ENCODE peak calls at places on chromosomes 12 and 14, in four cellular contexts. K, S, L and H are unnamed samples.

GRCh38 chr12:57126061-57126460 is 2.2 kb upstream of the LRP1 start:
- DNase-seq in K (no peak), S (no peak), L (no peak), H (no peak)

GRCh38 chr12:11577658-11578260 is 71.7 kb upstream of the ETV6 start:
- DNase-seq in K (no peak), S (no peak), L (no peak), H (no peak)

GRCh38 chr12:116598341-116599284 is 39.4 kb downstream of the MAP1LC3B2 start:
- DNase-seq in K (no peak), S (no peak), L (no peak), H (no peak)

GRCh38 chr14:54599932-54600331 is 33.0 kb downstream of the SAMD4A start:
- DNase-seq in K (no peak), S (no peak), L (no peak), H (peak; percentile 49)

GRCh38 chr14:29028973-29029582 is 262.5 kb downstream of the FOXG1 start:
- DNase-seq in K (no peak), S (no peak), L (no peak), H (no peak)

GRCh38 chr14:23512156-23512555 is 39.4 kb downstream of the ZFHX2 start:
- DNase-seq in K (no peak), S (no peak), L (no peak), H (peak; percentile 22)

GRCh38 chr12:62603061-62603810 is 136.6 kb downstream of the MON2 start:
- DNase-seq in K (no peak), S (peak; percentile 82), L (peak; percentile 78), H (peak; percentile 93)

GRCh38 chr14:89466939-89467338 is 49.9 kb upstream of the FOXN3 start:
- DNase-seq in K (peak; percentile 9), S (no peak), L (no peak), H (no peak)

GRCh38 chr12:27243006-27243405 is 1.1 kb upstream of the STK38L start:
- DNase-seq in K (no peak), S (no peak), L (no peak), H (no peak)

GRCh38 chr12:27244680-27245005 is 557 bp downstream of the STK38L start:
- DNase-seq in K (no peak), S (no peak), L (no peak), H (no peak)

GRCh38 chr12:27245039-27245438 is 953 bp downstream of the STK38L start:
- DNase-seq in K (no peak), S (no peak), L (no peak), H (no peak)

GRCh38 chr12:27246141-27246540 is 2.1 kb downstream of the STK38L start:
- DNase-seq in K (no peak), S (no peak), L (no peak), H (no peak)

DNA sequence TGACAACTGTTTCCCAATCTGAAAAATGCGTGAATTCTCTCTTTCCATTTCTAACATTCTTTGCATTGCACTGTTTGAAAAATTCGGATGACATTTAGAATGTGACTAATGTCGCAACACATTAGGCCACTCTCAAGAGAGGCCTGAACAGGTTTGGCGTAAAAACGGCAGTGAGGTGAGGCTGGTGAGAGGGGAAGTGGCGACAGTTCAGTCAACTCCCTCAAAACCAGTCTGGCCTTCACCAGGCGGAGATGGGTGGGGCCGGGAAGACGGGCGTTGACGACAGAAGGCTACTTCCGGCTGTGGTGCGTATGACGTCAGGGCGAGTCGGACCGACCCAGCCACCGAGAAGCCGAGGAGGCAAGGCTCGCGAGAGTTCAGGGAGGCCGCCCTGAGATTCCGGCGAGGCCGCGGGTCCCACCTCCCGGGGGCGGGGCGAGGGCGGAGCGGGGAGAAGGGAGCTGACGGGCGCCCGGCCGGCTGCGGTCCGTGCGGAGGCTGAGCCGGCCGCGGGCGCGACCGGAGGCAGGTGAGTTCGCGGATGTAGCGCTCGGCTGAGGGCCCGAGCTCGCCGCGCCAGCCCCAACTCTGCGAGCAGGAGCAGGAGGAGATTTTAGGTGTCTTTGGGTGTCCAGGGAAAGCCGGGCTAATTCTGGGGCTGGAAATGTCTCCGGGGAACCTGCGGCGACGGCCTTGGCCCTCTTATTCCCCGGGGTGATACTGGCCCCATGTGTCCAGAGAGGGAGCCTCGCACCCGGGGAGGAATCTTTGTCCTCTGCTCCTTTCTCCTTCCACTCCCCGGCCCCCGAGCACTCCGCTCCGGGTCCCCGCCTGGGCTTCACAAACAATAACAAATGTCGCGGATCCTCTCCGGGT is at the start of gene STK38L:
- DNase-seq in K (peak; percentile 59), S (peak; percentile 99), L (peak; percentile 97), H (peak; percentile 98)
- TF ChIP-seq CTCF in K (peak; percentile 12), S (no peak), L (no peak), H (no peak)

GRCh38 chr12:26465419-26466097 is 270.2 kb downstream of the SSPN start:
- DNase-seq in K (no peak), S (no peak), L (no peak), H (no peak)
- TF ChIP-seq CTCF in K (no peak), S (no peak), L (no peak), H (no peak)

DNA sequence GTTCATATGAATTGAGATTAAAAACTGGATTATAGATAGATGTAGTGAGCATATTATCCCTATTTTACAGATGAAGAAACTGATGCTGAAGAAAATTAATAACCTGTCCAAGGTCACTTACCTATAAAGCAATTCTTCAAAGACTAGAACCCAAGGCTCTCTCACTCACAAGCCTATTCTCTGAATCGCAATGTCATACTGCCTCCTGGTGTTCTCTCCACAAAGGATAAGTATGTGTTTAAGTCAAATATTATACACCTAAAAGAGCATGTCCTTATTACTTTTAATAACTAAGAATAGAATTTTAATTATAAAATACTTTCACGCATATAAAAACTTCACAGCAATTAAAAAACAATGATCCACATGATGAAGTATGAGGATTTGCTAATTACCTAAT is 721.3 kb upstream of the USP15 start:
- DNase-seq in K (no peak), S (peak; percentile 21), L (no peak), H (peak; percentile 35)
- TF ChIP-seq CTCF in K (no peak), S (no peak), L (no peak), H (peak; percentile 37)

DNA sequence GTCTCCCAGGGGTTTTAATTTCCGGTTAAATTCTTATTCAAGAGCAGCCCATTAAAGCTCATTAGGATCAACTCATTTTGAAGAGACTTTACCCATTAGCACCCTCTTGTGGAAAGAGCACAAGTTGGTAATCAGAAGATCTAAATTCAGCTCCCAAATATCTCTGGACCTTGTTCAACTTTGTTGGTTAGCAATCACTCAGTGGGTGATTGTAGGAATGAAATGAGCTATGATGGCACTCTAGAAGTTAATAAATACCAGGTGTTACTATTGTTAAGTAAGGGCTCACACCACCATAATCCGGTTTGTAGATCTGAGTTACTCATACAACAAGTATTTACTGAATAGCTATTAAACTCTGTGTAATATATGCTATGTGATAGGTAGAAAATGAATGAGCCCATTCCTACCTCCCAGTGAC is 42.9 kb downstream of the TRIP11 start:
- DNase-seq in K (peak; percentile 77), S (peak; percentile 5), L (no peak), H (peak; percentile 92)
- TF ChIP-seq CTCF in K (peak; percentile 50), S (peak; percentile 59), L (peak; percentile 55), H (peak; percentile 76)

DNA sequence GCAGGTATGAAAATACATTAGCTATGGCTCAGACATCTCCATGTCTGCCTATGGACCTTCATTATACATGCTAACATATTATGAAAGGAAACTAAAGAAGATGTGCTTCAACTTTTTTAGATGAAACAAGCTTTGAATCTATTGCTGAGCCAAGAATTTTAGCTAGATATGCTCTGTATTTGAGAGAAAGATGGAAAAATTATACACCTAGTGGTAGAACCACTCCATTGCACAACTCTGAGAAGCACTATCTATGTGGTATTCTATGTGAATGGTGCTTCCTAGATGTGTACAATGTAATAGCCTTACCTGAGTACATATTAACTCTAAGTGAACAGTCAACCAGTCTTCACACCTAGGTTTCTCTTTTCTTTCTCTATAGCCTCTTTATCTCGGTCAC is 17.3 kb downstream of the EPYC start:
- DNase-seq in K (no peak), S (no peak), L (no peak), H (no peak)
- TF ChIP-seq CTCF in K (no peak), S (peak; percentile 48), L (no peak), H (peak; percentile 40)